ENCODE peak calls at places on chromosomes 6 and 20, in nine cellular contexts. L, Y, G, Z, V, B, N, X and J are unnamed samples.

GRCh38 chr20:25541676-25542075 is 43.7 kb downstream of the NINL start:
- DNase-seq in L (no peak), Y (no peak), G (no peak), Z (no peak), V (no peak), B (no peak), N (no peak), X (peak), J (no peak)

GRCh38 chr6:166656269-166657206 is 29.5 kb upstream of the RPS6KA2 start:
- DNase-seq in L (no peak), Y (no peak), G (no peak), Z (no peak), V (no peak), B (no peak), N (peak), X (no peak), J (no peak)

GRCh38 chr20:32538526-32538918 is 46.6 kb downstream of the NOL4L start:
- DNase-seq in L (no peak), Y (no peak), G (no peak), Z (no peak), V (peak), B (no peak), N (no peak), X (no peak), J (no peak)

GRCh38 chr20:9474835-9475413 is 39.5 kb upstream of the LAMP5 start:
- DNase-seq in L (no peak), Y (no peak), G (no peak), Z (no peak), V (no peak), B (no peak), N (no peak), X (peak), J (no peak)

GRCh38 chr20:4490595-4491280 is 231.0 kb upstream of the PRND start:
- DNase-seq in L (no peak), Y (no peak), G (no peak), Z (no peak), V (no peak), B (no peak), N (no peak), X (no peak), J (no peak)

GRCh38 chr6:80335061-80335660 is 228.7 kb downstream of the BCKDHB start:
- DNase-seq in L (no peak), Y (no peak), G (no peak), Z (no peak), V (no peak), B (no peak), N (no peak), X (no peak), J (no peak)

GRCh38 chr20:59320850-59321631 is 20.6 kb downstream of the EDN3 start:
- DNase-seq in L (no peak), Y (no peak), G (no peak), Z (no peak), V (no peak), B (no peak), N (no peak), X (no peak), J (no peak)

GRCh38 chr6:168189679-168190405 is 110.8 kb upstream of the FRMD1 start:
- DNase-seq in L (peak), Y (no peak), G (no peak), Z (no peak), V (peak), B (no peak), N (no peak), X (no peak), J (no peak)

GRCh38 chr20:10558635-10559187 is 115.1 kb downstream of the JAG1 start:
- DNase-seq in L (no peak), Y (no peak), G (no peak), Z (peak), V (no peak), B (peak), N (no peak), X (peak), J (peak)

GRCh38 chr6:5968817-5969726 is 37.7 kb downstream of the NRN1 start:
- DNase-seq in L (peak), Y (peak), G (peak), Z (no peak), V (no peak), B (no peak), N (no peak), X (peak), J (no peak)

GRCh38 chr6:22756365-22756764 is 187.0 kb downstream of the HDGFL1 start:
- DNase-seq in L (no peak), Y (no peak), G (no peak), Z (no peak), V (no peak), B (no peak), N (no peak), X (peak), J (peak)

GRCh38 chr20:57261488-57262243 is 4.8 kb downstream of the BMP7 start:
- DNase-seq in L (no peak), Y (no peak), G (no peak), Z (no peak), V (no peak), B (no peak), N (peak), X (no peak), J (no peak)

GRCh38 chr20:2167122-2167521 is 65.5 kb downstream of the STK35 start:
- DNase-seq in L (no peak), Y (no peak), G (no peak), Z (no peak), V (no peak), B (no peak), N (no peak), X (no peak), J (no peak)

GRCh38 chr6:157644043-157644810 is 178.8 kb upstream of the SNX9 start:
- DNase-seq in L (no peak), Y (no peak), G (no peak), Z (no peak), V (no peak), B (no peak), N (no peak), X (no peak), J (no peak)

GRCh38 chr6:41697902-41698349 is 37.5 kb downstream of the TFEB start:
- DNase-seq in L (no peak), Y (no peak), G (no peak), Z (no peak), V (no peak), B (no peak), N (no peak), X (peak), J (no peak)

GRCh38 chr20:49132995-49133451 is 55.1 kb downstream of the STAU1 start:
- DNase-seq in L (peak), Y (no peak), G (no peak), Z (peak), V (no peak), B (peak), N (peak), X (peak), J (peak)

GRCh38 chr6:55557176-55557575 is 21.8 kb downstream of the HMGCLL1 start:
- DNase-seq in L (no peak), Y (no peak), G (no peak), Z (no peak), V (no peak), B (no peak), N (no peak), X (no peak), J (no peak)

GRCh38 chr20:5159928-5160327 is 33.1 kb downstream of the CDS2 start:
- DNase-seq in L (no peak), Y (no peak), G (no peak), Z (no peak), V (no peak), B (no peak), N (no peak), X (no peak), J (no peak)

GRCh38 chr6:45801471-45802289 is 214.0 kb downstream of the CLIC5 start:
- DNase-seq in L (no peak), Y (no peak), G (no peak), Z (no peak), V (no peak), B (no peak), N (no peak), X (peak), J (no peak)

GRCh38 chr20:62606551-62607201 is 35.6 kb upstream of the SLCO4A1 start:
- DNase-seq in L (peak), Y (no peak), G (no peak), Z (no peak), V (no peak), B (no peak), N (no peak), X (peak), J (no peak)

GRCh38 chr20:53126185-53126584 is 154.0 kb downstream of the TSHZ2 start:
- DNase-seq in L (no peak), Y (no peak), G (no peak), Z (no peak), V (no peak), B (no peak), N (peak), X (peak), J (no peak)

GRCh38 chr6:111517965-111518364 is 34.9 kb upstream of the REV3L start:
- DNase-seq in L (peak), Y (no peak), G (no peak), Z (no peak), V (no peak), B (no peak), N (no peak), X (no peak), J (no peak)

GRCh38 chr20:36700438-36700837 is 45.5 kb downstream of the NDRG3 start:
- DNase-seq in L (no peak), Y (no peak), G (no peak), Z (no peak), V (no peak), B (no peak), N (no peak), X (no peak), J (no peak)

GRCh38 chr6:159100011-159100788 is 55.4 kb upstream of the TAGAP start:
- DNase-seq in L (no peak), Y (no peak), G (no peak), Z (no peak), V (no peak), B (no peak), N (no peak), X (no peak), J (no peak)

GRCh38 chr6:170575250-170575649 is 9.2 kb downstream of the PDCD2 start:
- DNase-seq in L (no peak), Y (no peak), G (no peak), Z (no peak), V (no peak), B (no peak), N (no peak), X (no peak), J (no peak)
- TF ChIP-seq CTCF in L (no peak), Y (no peak), G (no peak), Z (peak), V (no peak), B (peak), N (peak), X (peak), J (peak)

DNA sequence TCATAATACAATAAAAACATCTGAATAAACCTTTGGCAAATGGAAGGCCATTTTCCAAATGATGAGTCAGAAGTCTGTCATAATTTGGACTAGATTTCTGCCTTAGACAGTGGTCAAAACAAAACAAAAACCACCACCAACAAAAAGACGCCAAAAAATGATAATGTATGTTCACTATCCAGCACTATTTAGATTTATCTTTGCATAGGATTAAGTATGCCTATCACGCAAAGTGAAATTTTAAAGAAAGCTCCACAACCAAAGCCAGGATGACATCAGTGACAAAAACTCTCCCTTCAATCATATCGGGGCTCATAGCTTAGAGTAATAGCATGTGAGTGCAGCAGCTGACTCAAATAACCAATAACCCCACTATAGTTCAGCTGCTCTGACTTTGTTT is 201.9 kb downstream of the MOXD1 start:
- DNase-seq in L (no peak), Y (no peak), G (no peak), Z (no peak), V (no peak), B (no peak), N (no peak), X (peak), J (no peak)
- H3K4me3 ChIP-seq in L (no peak), Y (no peak), G (no peak), Z (no peak), V (no peak), B (no peak), N (no peak), X (no peak), J (no peak)

GRCh38 chr6:46848684-46849360 is 55.6 kb downstream of the MEP1A start:
- DNase-seq in L (peak), Y (peak), G (peak), Z (peak), V (peak), B (peak), N (peak), X (peak), J (no peak)
- TF ChIP-seq CTCF in L (peak), Y (peak), G (peak), Z (peak), V (peak), B (peak), N (peak), X (peak), J (peak)

GRCh38 chr6:28816909-28817807 is 106.6 kb downstream of the TRIM27 start:
- DNase-seq in L (no peak), Y (no peak), G (no peak), Z (peak), V (no peak), B (peak), N (peak), X (peak), J (peak)
- H3K4me3 ChIP-seq in L (no peak), Y (no peak), G (no peak), Z (peak), V (no peak), B (peak), N (peak), X (no peak), J (peak)

DNA sequence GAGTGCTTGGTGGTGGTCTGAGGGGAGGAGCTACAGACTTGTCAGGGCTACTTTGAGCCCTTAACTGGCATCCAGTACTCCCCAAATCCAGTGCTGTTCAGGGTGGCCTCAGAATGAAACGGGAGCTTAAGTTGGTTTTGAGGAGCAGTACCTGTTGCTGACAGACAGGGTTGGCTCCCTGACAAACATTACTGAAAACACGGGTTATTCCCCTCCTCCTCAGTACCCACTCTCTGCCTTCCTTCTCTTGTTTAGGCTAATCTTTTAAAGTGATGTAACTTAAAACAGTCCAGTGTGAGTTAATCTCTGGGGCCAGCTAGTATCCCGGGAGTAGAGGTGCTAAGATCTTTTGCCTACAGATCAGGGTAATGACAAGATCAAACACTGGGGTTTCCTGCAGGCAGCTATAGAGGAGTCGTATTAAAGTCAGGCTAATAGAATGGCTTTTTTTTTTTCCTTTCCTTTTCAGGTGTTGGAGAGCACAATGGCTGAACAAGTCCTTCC is 3.7 kb downstream of the TNFAIP3 start:
- DNase-seq in L (no peak), Y (no peak), G (no peak), Z (no peak), V (no peak), B (no peak), N (peak), X (no peak), J (no peak)
- TF ChIP-seq CTCF in L (peak), Y (no peak), G (no peak), Z (no peak), V (no peak), B (peak), N (peak), X (peak), J (no peak)

GRCh38 chr6:29926795-29927427 is 15.4 kb upstream of the HLA-A start:
- DNase-seq in L (peak), Y (peak), G (peak), Z (peak), V (peak), B (no peak), N (peak), X (peak), J (no peak)
- H3K4me3 ChIP-seq in L (no peak), Y (peak), G (peak), Z (peak), V (peak), B (peak), N (no peak), X (peak), J (peak)

GRCh38 chr20:64188682-64189529 is 24.7 kb downstream of the MYT1 start:
- DNase-seq in L (no peak), Y (no peak), G (no peak), Z (no peak), V (no peak), B (no peak), N (peak), X (peak), J (no peak)
- TF ChIP-seq CTCF in L (no peak), Y (no peak), G (no peak), Z (no peak), V (no peak), B (no peak), N (no peak), X (no peak), J (no peak)